ENCODE peak calls at places on chromosome 17, in four cellular contexts. L is HepG2, E is GM12878, R is K562. J is an unnamed sample.

GRCh38 chr17:7240375-7240774 is 1.1 kb upstream of the PHF23 start:
- DNase-seq in L (no peak), E (no peak), R (no peak), J (no peak)

GRCh38 chr17:1203111-1203966 is 23.6 kb upstream of the ABR start:
- DNase-seq in L (no peak), E (no peak), R (peak; percentile 97), J (peak; percentile 56)

GRCh38 chr17:27295945-27296344 is 2.0 kb downstream of the WSB1 start:
- DNase-seq in L (no peak), E (no peak), R (no peak), J (peak; percentile 50)

GRCh38 chr17:35254107-35254802 is 11.4 kb downstream of the SLFN5 start:
- DNase-seq in L (peak; percentile 56), E (no peak), R (no peak), J (peak; percentile 98)

GRCh38 chr17:78820841-78821240 is 19.8 kb downstream of the USP36 start:
- DNase-seq in L (no peak), E (no peak), R (no peak), J (no peak)

GRCh38 chr17:62625184-62625869 is 2.1 kb upstream of the MRC2 start:
- DNase-seq in L (no peak), E (no peak), R (no peak), J (no peak)

GRCh38 chr17:73293480-73293911 is 18.3 kb downstream of the CDC42EP4 start:
- DNase-seq in L (no peak), E (no peak), R (no peak), J (no peak)

GRCh38 chr17:67813803-67814180 is 11.5 kb upstream of the BPTF start:
- DNase-seq in L (no peak), E (no peak), R (no peak), J (no peak)

GRCh38 chr17:81453712-81454111 is 58.5 kb downstream of the BAHCC1 start:
- DNase-seq in L (no peak), E (no peak), R (no peak), J (no peak)

GRCh38 chr17:15456972-15457722 is 10.3 kb downstream of the CDRT4 start:
- DNase-seq in L (peak; percentile 61), E (no peak), R (no peak), J (peak; percentile 62)

GRCh38 chr17:68365469-68365868 is 74.2 kb downstream of the ARSG start:
- DNase-seq in L (no peak), E (no peak), R (no peak), J (no peak)

GRCh38 chr17:7025240-7025639 is 2.4 kb downstream of the BCL6B start:
- DNase-seq in L (no peak), E (no peak), R (no peak), J (no peak)

GRCh38 chr17:3890893-3891219 is 2.0 kb downstream of the CAMKK1 start:
- DNase-seq in L (no peak), E (no peak), R (no peak), J (no peak)

DNA sequence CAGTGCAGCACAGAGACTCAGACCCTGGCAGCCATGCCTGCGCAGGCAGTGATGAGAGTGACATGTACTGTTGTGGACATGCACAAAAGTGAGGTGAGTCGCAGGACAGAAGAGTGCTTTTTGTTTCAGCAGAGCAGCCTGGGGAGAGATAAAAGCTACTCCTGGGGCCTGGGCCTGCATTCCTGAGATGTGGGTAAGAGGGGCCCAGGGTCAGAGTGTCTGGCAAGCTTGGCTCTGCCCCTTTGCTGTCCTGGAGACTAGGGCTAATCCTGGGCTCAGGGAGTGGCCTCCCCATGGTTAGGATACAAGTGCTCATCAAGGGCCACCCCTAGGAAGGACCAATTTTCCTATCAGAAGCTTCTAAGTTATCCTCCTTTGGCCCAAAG is 4.8 kb upstream of the ERBB2 start:
- DNase-seq in L (no peak), E (no peak), R (no peak), J (no peak)
- H3K27ac ChIP-seq in L (peak overlapping the region; percentile 99), E (no peak overlapping the region), R (no peak overlapping the region), J (no peak overlapping the region)

DNA sequence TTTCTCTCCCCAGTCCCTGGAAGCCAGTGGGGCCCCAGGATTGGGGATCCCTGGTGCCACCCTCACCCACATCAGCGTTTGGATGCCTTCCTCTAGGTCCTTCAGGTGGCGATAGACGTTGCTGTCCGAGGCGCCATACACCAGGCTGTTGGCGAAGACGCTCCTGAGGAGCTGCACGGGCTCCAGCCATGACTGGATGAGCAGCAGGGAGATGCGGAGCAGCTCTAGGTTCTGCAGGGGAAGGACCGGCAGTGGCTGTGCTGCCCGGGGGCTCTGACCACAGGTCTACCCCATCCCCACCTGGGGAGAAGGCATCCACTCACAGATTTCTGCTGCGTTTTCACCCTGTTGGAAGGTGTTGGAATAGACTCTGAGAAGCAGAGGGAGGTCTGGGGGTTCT is 1.0 kb downstream of the GH2 start:
- DNase-seq in L (no peak), E (no peak), R (no peak), J (no peak)
- TF ChIP-seq MYC in L (no peak), E (no peak), R (no peak), J (no peak)

GRCh38 chr17:69812240-69812837 is 262.7 kb upstream of the KCNJ16 start:
- DNase-seq in L (no peak), E (no peak), R (no peak), J (no peak)
- H3K27me3 ChIP-seq in L (no peaks in the 10 kb centered on the region), E (no peaks in the 10 kb centered on the region), R (no peaks in the 10 kb centered on the region), J (no peaks in the 10 kb centered on the region)

DNA sequence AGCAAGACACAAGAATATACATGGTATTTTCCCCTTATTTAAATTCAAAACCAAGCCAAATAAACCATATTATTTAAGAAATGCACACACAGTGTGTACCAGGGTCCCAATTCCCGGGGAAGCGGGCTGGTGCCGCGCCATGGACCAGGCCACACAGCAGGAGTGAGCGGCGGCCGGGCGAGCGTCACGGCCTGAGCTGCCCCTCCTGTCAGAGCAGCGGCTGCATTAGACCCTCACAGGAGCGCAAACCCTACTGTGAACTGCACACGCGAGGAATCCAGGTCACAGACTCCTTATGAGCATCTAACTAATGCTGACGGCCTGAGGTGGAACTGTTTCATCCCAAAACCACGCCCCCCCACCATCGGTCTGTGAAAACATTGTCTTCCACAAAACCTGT is 63.9 kb upstream of the METRNL start:
- DNase-seq in L (no peak), E (no peak), R (no peak), J (no peak)
- H3K27ac ChIP-seq in L (no peak overlapping the region), E (no peak overlapping the region), R (no peak overlapping the region), J (no peak overlapping the region)

GRCh38 chr17:38559025-38559879 is 46.5 kb downstream of the SRCIN1 start:
- DNase-seq in L (peak; percentile 86), E (peak; percentile 47), R (peak; percentile 96), J (peak; percentile 27)
- TF ChIP-seq MYC in L (peak; percentile 68), E (no peak), R (no peak), J (no peak)

GRCh38 chr17:29177541-29177870 is 2.7 kb downstream of the MYO18A start:
- DNase-seq in L (no peak), E (no peak), R (peak; percentile 7), J (no peak)

GRCh38 chr17:29179232-29180036 is 764 bp downstream of the MYO18A start:
- DNase-seq in L (peak; percentile 89), E (no peak), R (peak; percentile 87), J (peak; percentile 24)

GRCh38 chr17:29178750-29179231 is 1.4 kb downstream of the MYO18A start:
- DNase-seq in L (peak; percentile 29), E (no peak), R (no peak), J (no peak)

GRCh38 chr17:29176500-29177351 is 3.5 kb downstream of the MYO18A start:
- DNase-seq in L (peak; percentile 69), E (no peak), R (peak; percentile 77), J (peak; percentile 45)

GRCh38 chr17:29177871-29178749 is 2.1 kb downstream of the MYO18A start:
- DNase-seq in L (peak; percentile 92), E (no peak), R (peak; percentile 52), J (no peak)
- H3K27me3 ChIP-seq in L (no peaks in the 10 kb centered on the region), E (no peaks in the 10 kb centered on the region), R (no peaks in the 10 kb centered on the region), J (no peaks in the 10 kb centered on the region)

GRCh38 chr17:83083368-83084201 is 4.2 kb downstream of the METRNL start:
- DNase-seq in L (no peak), E (no peak), R (no peak), J (peak; percentile 51)
- H3K27ac ChIP-seq in L (no peak overlapping the region), E (no peak overlapping the region), R (no peak overlapping the region), J (no peak overlapping the region)

GRCh38 chr17:9929873-9930272 is 24.8 kb upstream of the RCVRN start:
- DNase-seq in L (no peak), E (no peak), R (no peak), J (no peak)

GRCh38 chr17:9924735-9925191 is 19.7 kb upstream of the RCVRN start:
- DNase-seq in L (peak; percentile 66), E (peak; percentile 48), R (peak; percentile 49), J (peak; percentile 39)

GRCh38 chr17:9928601-9929341 is 23.7 kb upstream of the RCVRN start:
- DNase-seq in L (peak; percentile 52), E (no peak), R (peak; percentile 12), J (no peak)

GRCh38 chr17:9925457-9925856 is 20.4 kb upstream of the RCVRN start:
- DNase-seq in L (no peak), E (no peak), R (no peak), J (no peak)

DNA sequence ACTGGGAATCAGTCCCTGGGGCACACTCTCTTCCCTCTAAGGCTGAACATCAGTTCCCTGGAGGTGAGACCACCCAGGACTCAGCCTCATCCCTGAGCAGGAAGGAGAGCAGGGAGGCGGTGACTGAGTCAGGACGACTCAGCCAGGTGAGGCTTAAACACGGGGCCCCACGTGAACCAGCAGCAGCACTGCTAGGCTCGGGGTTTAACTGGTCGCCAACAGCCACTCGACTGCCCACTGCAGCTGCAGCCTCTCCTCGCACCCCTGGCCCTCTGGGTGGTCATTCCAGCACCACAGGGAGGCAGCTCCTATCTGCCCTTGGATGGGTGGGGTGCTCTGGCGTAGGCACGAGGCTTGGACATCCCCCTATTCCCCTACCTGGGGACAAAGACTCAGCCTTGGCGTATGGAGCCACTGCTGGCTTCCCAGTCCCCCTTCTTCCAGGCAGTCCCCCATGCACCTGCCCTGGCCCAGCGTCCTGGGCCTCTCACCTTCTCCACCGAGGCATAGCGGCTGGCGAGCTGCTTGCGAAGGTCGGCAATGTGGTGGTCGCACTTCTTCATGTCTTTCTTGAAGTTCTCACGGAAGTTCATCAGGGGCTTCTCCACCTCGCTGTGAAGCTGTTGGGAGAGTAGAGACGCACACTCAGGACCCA is 21.2 kb upstream of the RCVRN start:
- DNase-seq in L (no peak), E (no peak), R (no peak), J (no peak)
- TF ChIP-seq MYC in L (no peak), E (no peak), R (no peak), J (no peak)

DNA sequence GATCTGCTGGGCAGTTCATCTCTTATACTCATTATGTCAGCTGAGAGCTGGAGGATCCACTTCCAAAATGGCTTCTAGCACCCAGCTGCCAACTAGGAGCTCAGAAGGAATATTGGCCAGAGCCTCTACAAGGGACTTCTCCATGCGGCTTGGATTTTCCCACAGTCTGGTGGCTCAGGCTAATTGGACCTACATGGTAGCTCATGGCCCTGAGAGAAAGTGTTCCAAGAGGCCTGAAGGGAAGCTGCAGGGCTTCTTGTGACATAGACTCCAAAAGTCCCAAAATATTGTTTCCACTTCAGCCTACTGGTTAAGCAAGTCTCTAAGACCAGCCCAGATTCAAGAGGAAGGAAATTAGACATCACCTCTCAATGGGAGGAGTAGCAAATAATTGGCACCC is 6.7 kb downstream of the NOG start:
- DNase-seq in L (no peak), E (no peak), R (no peak), J (no peak)
- H3K27me3 ChIP-seq in L (peaks cover 41% of the 10 kb centered on the region), E (peaks cover 3% of the 10 kb centered on the region), R (peaks cover 15% of the 10 kb centered on the region), J (peaks cover 23% of the 10 kb centered on the region)

J was measured in endothelial cell of umbilical vein.